ENCODE peak calls at places on chromosome 7, in eight cellular contexts. One of them, this sample, is unnamed. For H3K4me1, H3K36me3 and H3K27me3, the result is how much of the 10 kb centered on the place peaks cover.

GRCh38 chr7:23454880-23455526 is 15.3 kb downstream of the IGF2BP3 start:
- DNase-seq in testis: no peak
- DNase-seq in HCT116: no peak
- DNase-seq in pancreas: no peak
- DNase-seq in CD4-positive, alpha-beta memory T cell: no peak
- DNase-seq in uterus: no peak
- DNase-seq in CD8-positive, alpha-beta memory T cell: no peak
- DNase-seq in mesendoderm: peak
- DNase-seq in this sample: no peak

GRCh38 chr7:76346778-76347177 is 12.0 kb downstream of the YWHAG start:
- DNase-seq in testis: no peak
- DNase-seq in HCT116: no peak
- DNase-seq in CD8-positive, alpha-beta memory T cell: no peak
- DNase-seq in uterus: no peak
- DNase-seq in mesendoderm: no peak
- DNase-seq in CD4-positive, alpha-beta memory T cell: no peak
- DNase-seq in pancreas: no peak
- DNase-seq in this sample: no peak

GRCh38 chr7:137909042-137909441 is 62.3 kb upstream of the DGKI start:
- DNase-seq in uterus: peak
- DNase-seq in testis: no peak
- DNase-seq in CD4-positive, alpha-beta memory T cell: no peak
- DNase-seq in CD8-positive, alpha-beta memory T cell: no peak
- DNase-seq in pancreas: no peak
- DNase-seq in HCT116: no peak
- DNase-seq in mesendoderm: no peak
- DNase-seq in this sample: no peak

GRCh38 chr7:39624935-39625694 is 1.7 kb downstream of the RALA start:
- DNase-seq in HCT116: no peak
- DNase-seq in CD8-positive, alpha-beta memory T cell: no peak
- DNase-seq in pancreas: no peak
- DNase-seq in uterus: no peak
- DNase-seq in CD4-positive, alpha-beta memory T cell: no peak
- DNase-seq in testis: no peak
- DNase-seq in mesendoderm: no peak
- DNase-seq in this sample: no peak

GRCh38 chr7:120645976-120646375 is 212.0 kb downstream of the TSPAN12 start:
- DNase-seq in CD4-positive, alpha-beta memory T cell: no peak
- DNase-seq in HCT116: no peak
- DNase-seq in mesendoderm: no peak
- DNase-seq in testis: no peak
- DNase-seq in CD8-positive, alpha-beta memory T cell: no peak
- DNase-seq in uterus: no peak
- DNase-seq in pancreas: no peak
- DNase-seq in this sample: no peak

GRCh38 chr7:26620352-26620751 is 244.0 kb downstream of the SKAP2 start:
- DNase-seq in CD8-positive, alpha-beta memory T cell: no peak
- DNase-seq in pancreas: no peak
- DNase-seq in uterus: no peak
- DNase-seq in testis: no peak
- DNase-seq in HCT116: peak
- DNase-seq in CD4-positive, alpha-beta memory T cell: no peak
- DNase-seq in mesendoderm: peak
- DNase-seq in this sample: peak

GRCh38 chr7:107659666-107660065 is 962 bp upstream of the SLC26A4 start:
- DNase-seq in testis: no peak
- DNase-seq in CD8-positive, alpha-beta memory T cell: no peak
- DNase-seq in CD4-positive, alpha-beta memory T cell: no peak
- DNase-seq in uterus: no peak
- DNase-seq in pancreas: no peak
- DNase-seq in mesendoderm: peak
- DNase-seq in HCT116: peak
- DNase-seq in this sample: no peak

GRCh38 chr7:80641548-80641947 is 3.1 kb downstream of the CD36 start:
- DNase-seq in mesendoderm: no peak
- DNase-seq in uterus: no peak
- DNase-seq in testis: no peak
- DNase-seq in HCT116: no peak
- DNase-seq in pancreas: no peak
- DNase-seq in CD8-positive, alpha-beta memory T cell: no peak
- DNase-seq in CD4-positive, alpha-beta memory T cell: no peak
- DNase-seq in this sample: no peak

GRCh38 chr7:81327873-81328272 is 409.0 kb upstream of the SEMA3C start:
- DNase-seq in pancreas: no peak
- DNase-seq in uterus: no peak
- DNase-seq in CD8-positive, alpha-beta memory T cell: no peak
- DNase-seq in CD4-positive, alpha-beta memory T cell: no peak
- DNase-seq in mesendoderm: no peak
- DNase-seq in HCT116: no peak
- DNase-seq in testis: no peak
- DNase-seq in this sample: no peak

GRCh38 chr7:150799741-150800575 is at the start of gene TMEM176B:
- DNase-seq in mesendoderm: no peak
- DNase-seq in CD4-positive, alpha-beta memory T cell: no peak
- DNase-seq in pancreas: peak
- DNase-seq in uterus: no peak
- DNase-seq in HCT116: no peak
- DNase-seq in CD8-positive, alpha-beta memory T cell: peak
- DNase-seq in testis: no peak
- DNase-seq in this sample: no peak

GRCh38 chr7:156465186-156465585 is 175.4 kb upstream of the RNF32 start:
- DNase-seq in mesendoderm: no peak
- DNase-seq in CD4-positive, alpha-beta memory T cell: no peak
- DNase-seq in CD8-positive, alpha-beta memory T cell: no peak
- DNase-seq in pancreas: no peak
- DNase-seq in testis: no peak
- DNase-seq in HCT116: no peak
- DNase-seq in uterus: no peak
- DNase-seq in this sample: no peak

GRCh38 chr7:2198206-2198605 is 34.5 kb downstream of the MAD1L1 start:
- DNase-seq in testis: no peak
- DNase-seq in CD8-positive, alpha-beta memory T cell: no peak
- DNase-seq in uterus: no peak
- DNase-seq in CD4-positive, alpha-beta memory T cell: no peak
- DNase-seq in pancreas: no peak
- DNase-seq in HCT116: no peak
- DNase-seq in mesendoderm: no peak
- DNase-seq in this sample: no peak
- H3K4me1 ChIP-seq in testis: under half
- H3K4me1 ChIP-seq in CD8-positive, alpha-beta memory T cell: under half
- H3K4me1 ChIP-seq in uterus: under half
- H3K4me1 ChIP-seq in CD4-positive, alpha-beta memory T cell: under half
- H3K4me1 ChIP-seq in pancreas: under half
- H3K4me1 ChIP-seq in HCT116: under half
- H3K4me1 ChIP-seq in mesendoderm: under half
- H3K4me1 ChIP-seq in this sample: under half

DNA sequence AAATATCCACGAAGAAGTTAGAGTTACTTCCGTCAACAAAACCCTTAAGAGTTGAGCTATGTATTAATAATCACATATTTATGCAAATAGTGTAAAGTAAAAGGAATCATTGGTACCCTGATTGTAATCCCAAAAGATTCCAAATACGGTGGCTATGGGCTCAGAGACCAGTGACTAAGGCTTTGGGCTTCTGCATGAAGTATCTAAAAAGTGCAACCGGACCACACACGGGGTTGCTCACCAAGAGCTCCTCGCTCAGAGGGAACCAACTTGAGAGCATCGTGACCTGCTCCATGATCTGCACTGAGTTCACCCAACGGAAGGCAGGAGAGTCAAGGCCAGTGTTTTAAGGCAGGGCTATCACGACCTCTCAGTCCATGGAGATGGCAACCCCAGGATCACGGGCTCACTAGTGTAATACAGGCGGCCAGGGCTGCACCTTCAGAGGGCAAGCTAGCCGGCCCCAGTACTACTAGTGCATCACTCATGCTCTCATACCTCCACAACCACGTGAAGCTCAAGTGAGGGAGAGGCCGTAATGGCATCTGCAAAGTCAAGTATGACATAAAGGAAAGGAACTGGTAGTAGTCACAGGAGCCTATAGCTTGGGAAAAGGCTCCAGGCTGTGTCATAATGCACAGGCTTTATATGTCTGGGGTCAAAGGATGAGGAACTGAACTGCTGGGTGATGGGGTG is 77.2 kb upstream of the CAMK2B start:
- DNase-seq in HCT116: no peak
- DNase-seq in uterus: no peak
- DNase-seq in CD8-positive, alpha-beta memory T cell: no peak
- DNase-seq in pancreas: no peak
- DNase-seq in CD4-positive, alpha-beta memory T cell: no peak
- DNase-seq in testis: no peak
- DNase-seq in mesendoderm: no peak
- DNase-seq in this sample: no peak
- H3K36me3 ChIP-seq in HCT116: under half
- H3K36me3 ChIP-seq in uterus: under half
- H3K36me3 ChIP-seq in CD8-positive, alpha-beta memory T cell: under half
- H3K36me3 ChIP-seq in pancreas: under half
- H3K36me3 ChIP-seq in CD4-positive, alpha-beta memory T cell: under half
- H3K36me3 ChIP-seq in testis: under half
- H3K36me3 ChIP-seq in mesendoderm: under half
- H3K36me3 ChIP-seq in this sample: under half

GRCh38 chr7:135383525-135383924 is 126.4 kb downstream of the CNOT4 start:
- DNase-seq in mesendoderm: no peak
- DNase-seq in CD8-positive, alpha-beta memory T cell: no peak
- DNase-seq in HCT116: no peak
- DNase-seq in pancreas: no peak
- DNase-seq in CD4-positive, alpha-beta memory T cell: no peak
- DNase-seq in uterus: no peak
- DNase-seq in testis: no peak
- DNase-seq in this sample: no peak

GRCh38 chr7:135375908-135376699 is 133.8 kb downstream of the CNOT4 start:
- DNase-seq in HCT116: no peak
- DNase-seq in CD4-positive, alpha-beta memory T cell: no peak
- DNase-seq in CD8-positive, alpha-beta memory T cell: no peak
- DNase-seq in pancreas: no peak
- DNase-seq in mesendoderm: no peak
- DNase-seq in uterus: no peak
- DNase-seq in testis: no peak
- DNase-seq in this sample: no peak

GRCh38 chr7:135377171-135377570 is 132.7 kb downstream of the CNOT4 start:
- DNase-seq in testis: no peak
- DNase-seq in CD4-positive, alpha-beta memory T cell: no peak
- DNase-seq in HCT116: no peak
- DNase-seq in CD8-positive, alpha-beta memory T cell: no peak
- DNase-seq in pancreas: no peak
- DNase-seq in mesendoderm: no peak
- DNase-seq in uterus: no peak
- DNase-seq in this sample: no peak

GRCh38 chr7:135382162-135382561 is 127.7 kb downstream of the CNOT4 start:
- DNase-seq in mesendoderm: no peak
- DNase-seq in CD8-positive, alpha-beta memory T cell: no peak
- DNase-seq in CD4-positive, alpha-beta memory T cell: no peak
- DNase-seq in HCT116: no peak
- DNase-seq in testis: no peak
- DNase-seq in pancreas: no peak
- DNase-seq in uterus: no peak
- DNase-seq in this sample: no peak

GRCh38 chr7:135380351-135380750 is 129.6 kb downstream of the CNOT4 start:
- DNase-seq in testis: no peak
- DNase-seq in CD8-positive, alpha-beta memory T cell: no peak
- DNase-seq in CD4-positive, alpha-beta memory T cell: no peak
- DNase-seq in pancreas: no peak
- DNase-seq in HCT116: no peak
- DNase-seq in mesendoderm: peak
- DNase-seq in uterus: no peak
- DNase-seq in this sample: no peak
- H3K27me3 ChIP-seq in testis: under half
- H3K27me3 ChIP-seq in CD8-positive, alpha-beta memory T cell: under half
- H3K27me3 ChIP-seq in CD4-positive, alpha-beta memory T cell: under half
- H3K27me3 ChIP-seq in pancreas: under half
- H3K27me3 ChIP-seq in HCT116: under half
- H3K27me3 ChIP-seq in mesendoderm: under half
- H3K27me3 ChIP-seq in uterus: under half
- H3K27me3 ChIP-seq in this sample: under half

GRCh38 chr7:130415019-130415418 is 25.8 kb downstream of the CEP41 start:
- DNase-seq in uterus: no peak
- DNase-seq in pancreas: no peak
- DNase-seq in mesendoderm: no peak
- DNase-seq in HCT116: no peak
- DNase-seq in testis: no peak
- DNase-seq in CD4-positive, alpha-beta memory T cell: no peak
- DNase-seq in CD8-positive, alpha-beta memory T cell: peak
- DNase-seq in this sample: no peak

GRCh38 chr7:130409722-130410072 is 29.4 kb downstream of the CPA1 start:
- DNase-seq in pancreas: no peak
- DNase-seq in testis: no peak
- DNase-seq in uterus: no peak
- DNase-seq in CD4-positive, alpha-beta memory T cell: no peak
- DNase-seq in CD8-positive, alpha-beta memory T cell: no peak
- DNase-seq in HCT116: no peak
- DNase-seq in mesendoderm: no peak
- DNase-seq in this sample: no peak

GRCh38 chr7:130417215-130417614 is 23.6 kb downstream of the CEP41 start:
- DNase-seq in CD4-positive, alpha-beta memory T cell: no peak
- DNase-seq in mesendoderm: no peak
- DNase-seq in CD8-positive, alpha-beta memory T cell: peak
- DNase-seq in testis: no peak
- DNase-seq in pancreas: no peak
- DNase-seq in uterus: no peak
- DNase-seq in HCT116: no peak
- DNase-seq in this sample: no peak

GRCh38 chr7:130409067-130409721 is 28.9 kb downstream of the CPA1 start:
- DNase-seq in uterus: no peak
- DNase-seq in mesendoderm: no peak
- DNase-seq in CD8-positive, alpha-beta memory T cell: no peak
- DNase-seq in HCT116: no peak
- DNase-seq in pancreas: no peak
- DNase-seq in CD4-positive, alpha-beta memory T cell: no peak
- DNase-seq in testis: no peak
- DNase-seq in this sample: no peak

DNA sequence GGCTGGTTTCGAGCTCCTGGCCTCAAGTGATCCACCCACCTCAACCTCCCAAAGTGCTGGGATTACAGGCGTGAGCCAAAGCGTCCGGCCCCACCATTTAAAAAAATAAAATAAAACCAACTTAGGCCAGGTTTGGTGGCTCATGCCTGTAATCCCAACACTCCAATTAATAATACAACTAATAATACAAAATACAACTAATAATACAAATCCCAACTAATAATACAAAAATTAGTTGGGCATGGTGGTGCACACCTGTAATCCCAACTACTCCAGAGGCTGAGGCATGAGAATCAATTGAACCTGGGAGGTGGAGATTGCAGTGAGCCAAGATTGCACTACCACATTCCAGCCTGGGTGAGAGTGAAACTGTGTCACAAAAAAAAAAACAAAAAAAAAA is 27.6 kb downstream of the CEP41 start:
- DNase-seq in pancreas: no peak
- DNase-seq in HCT116: no peak
- DNase-seq in uterus: no peak
- DNase-seq in testis: no peak
- DNase-seq in mesendoderm: no peak
- DNase-seq in CD4-positive, alpha-beta memory T cell: no peak
- DNase-seq in CD8-positive, alpha-beta memory T cell: no peak
- DNase-seq in this sample: no peak
- H3K4me1 ChIP-seq in pancreas: under half
- H3K4me1 ChIP-seq in HCT116: under half
- H3K4me1 ChIP-seq in uterus: under half
- H3K4me1 ChIP-seq in testis: under half
- H3K4me1 ChIP-seq in mesendoderm: under half
- H3K4me1 ChIP-seq in CD4-positive, alpha-beta memory T cell: under half
- H3K4me1 ChIP-seq in CD8-positive, alpha-beta memory T cell: under half
- H3K4me1 ChIP-seq in this sample: under half

This sample was measured in HAP-1.